ENCODE peak calls at places on chromosomes 1 and 21, in eight cellular contexts. N, A, X, I, P, C, T and Q are unnamed samples.

GRCh38 chr21:33401617-33401967 is 1.6 kb upstream of the IFNGR2 start:
- DNase-seq in N (no peak), A (no peak), X (no peak), I (no peak), P (no peak), C (peak; percentile 36), T (peak; percentile 83), Q (no peak)

GRCh38 chr1:180530501-180530900 is 28.1 kb upstream of the ACBD6 start:
- DNase-seq in N (no peak), A (no peak), X (peak; percentile 79), I (no peak), P (peak; percentile 38), C (peak; percentile 72), T (peak; percentile 91), Q (no peak)

GRCh38 chr1:104629589-104629988 is 879.9 kb downstream of the AMY1C start:
- DNase-seq in N (no peak), A (no peak), X (no peak), I (no peak), P (no peak), C (no peak), T (no peak), Q (no peak)

GRCh38 chr1:203607169-203607873 is 19.3 kb upstream of the ATP2B4 start:
- DNase-seq in N (no peak), A (no peak), X (peak; percentile 91), I (peak; percentile 41), P (peak; percentile 65), C (peak; percentile 94), T (peak; percentile 85), Q (peak; percentile 70)

GRCh38 chr1:50183734-50184133 is 75.0 kb downstream of the ELAVL4 start:
- DNase-seq in N (peak; percentile 21), A (no peak), X (no peak), I (no peak), P (no peak), C (no peak), T (no peak), Q (no peak)

GRCh38 chr1:150551784-150552691 is 2.8 kb downstream of the ADAMTSL4 start:
- DNase-seq in N (no peak), A (no peak), X (no peak), I (peak; percentile 82), P (peak; percentile 90), C (peak; percentile 82), T (peak; percentile 88), Q (peak; percentile 60)

GRCh38 chr1:222935239-222935900 is 120.5 kb downstream of the DISP1 start:
- DNase-seq in N (no peak), A (no peak), X (no peak), I (no peak), P (no peak), C (no peak), T (no peak), Q (no peak)

GRCh38 chr1:178023181-178023618 is 53.3 kb upstream of the SEC16B start:
- DNase-seq in N (no peak), A (no peak), X (no peak), I (no peak), P (no peak), C (peak; percentile 29), T (no peak), Q (no peak)

GRCh38 chr1:15177710-15178166 is 24.2 kb downstream of the TMEM51 start:
- DNase-seq in N (no peak), A (no peak), X (no peak), I (no peak), P (no peak), C (no peak), T (no peak), Q (no peak)

GRCh38 chr1:226083303-226084101 is 21.0 kb downstream of the H3-3A start:
- DNase-seq in N (peak; percentile 93), A (peak; percentile 65), X (no peak), I (peak; percentile 92), P (peak; percentile 98), C (peak; percentile 90), T (peak; percentile 69), Q (peak; percentile 87)

GRCh38 chr1:90881034-90881433 is 140.8 kb downstream of the ZNF644 start:
- DNase-seq in N (no peak), A (no peak), X (no peak), I (no peak), P (no peak), C (no peak), T (no peak), Q (no peak)

GRCh38 chr1:26536521-26536920 is 7.0 kb downstream of the RPS6KA1 start:
- DNase-seq in N (no peak), A (no peak), X (no peak), I (no peak), P (no peak), C (no peak), T (no peak), Q (no peak)

GRCh38 chr1:26539722-26540121 is 10.2 kb downstream of the RPS6KA1 start:
- DNase-seq in N (no peak), A (no peak), X (no peak), I (no peak), P (no peak), C (no peak), T (no peak), Q (no peak)

GRCh38 chr1:26536081-26536480 is 6.5 kb downstream of the RPS6KA1 start:
- DNase-seq in N (no peak), A (no peak), X (no peak), I (no peak), P (no peak), C (no peak), T (no peak), Q (no peak)

GRCh38 chr1:26538480-26539412 is 9.2 kb downstream of the RPS6KA1 start:
- DNase-seq in N (peak; percentile 65), A (no peak), X (no peak), I (no peak), P (peak; percentile 38), C (peak; percentile 63), T (peak; percentile 29), Q (peak; percentile 51)

GRCh38 chr1:26537951-26538352 is 8.4 kb downstream of the RPS6KA1 start:
- DNase-seq in N (peak; percentile 35), A (no peak), X (no peak), I (no peak), P (peak; percentile 54), C (peak; percentile 95), T (peak; percentile 9), Q (peak; percentile 38)
- TF ChIP-seq CTCF in N (no peak), A (peak; percentile 41), X (peak; percentile 31), I (no peak), P (no peak), C (peak; percentile 52), T (peak; percentile 27), Q (peak; percentile 7)

DNA sequence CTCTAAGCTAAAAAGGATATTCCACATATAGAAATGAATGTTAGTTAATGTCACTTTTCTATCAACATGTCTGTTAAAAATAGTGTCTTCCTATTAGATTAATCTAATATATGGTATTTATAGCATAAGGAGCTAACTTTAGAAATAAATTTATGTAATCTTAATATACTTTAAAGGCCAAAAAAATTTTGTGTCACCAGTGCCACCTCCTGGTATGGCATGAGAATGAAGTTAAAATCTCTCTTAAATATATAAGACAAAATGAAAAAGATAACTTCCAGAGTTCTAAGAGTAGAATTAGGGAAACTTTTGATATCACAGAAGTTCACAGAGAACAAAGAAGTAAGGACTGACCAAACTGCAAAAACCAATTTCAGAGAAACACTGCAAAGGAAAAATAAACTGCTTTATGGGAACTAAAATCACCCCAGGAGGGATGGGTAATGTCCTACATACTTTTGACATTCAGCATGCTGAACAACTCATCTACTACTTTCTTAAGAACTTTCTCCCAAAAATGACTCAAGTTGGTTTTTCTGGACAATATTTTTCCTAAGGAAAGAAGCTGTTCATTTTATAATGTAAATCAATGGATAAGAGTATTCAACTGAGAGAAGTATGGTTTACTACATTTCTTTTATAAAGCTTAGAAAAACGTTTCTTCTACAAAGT is 82.8 kb downstream of the TRIM33 start:
- DNase-seq in N (no peak), A (no peak), X (no peak), I (no peak), P (no peak), C (peak; percentile 38), T (peak; percentile 23), Q (no peak)
- TF ChIP-seq CTCF in N (no peak), A (peak; percentile 37), X (peak; percentile 38), I (peak; percentile 24), P (peak; percentile 36), C (peak; percentile 65), T (peak; percentile 60), Q (peak; percentile 43)

DNA sequence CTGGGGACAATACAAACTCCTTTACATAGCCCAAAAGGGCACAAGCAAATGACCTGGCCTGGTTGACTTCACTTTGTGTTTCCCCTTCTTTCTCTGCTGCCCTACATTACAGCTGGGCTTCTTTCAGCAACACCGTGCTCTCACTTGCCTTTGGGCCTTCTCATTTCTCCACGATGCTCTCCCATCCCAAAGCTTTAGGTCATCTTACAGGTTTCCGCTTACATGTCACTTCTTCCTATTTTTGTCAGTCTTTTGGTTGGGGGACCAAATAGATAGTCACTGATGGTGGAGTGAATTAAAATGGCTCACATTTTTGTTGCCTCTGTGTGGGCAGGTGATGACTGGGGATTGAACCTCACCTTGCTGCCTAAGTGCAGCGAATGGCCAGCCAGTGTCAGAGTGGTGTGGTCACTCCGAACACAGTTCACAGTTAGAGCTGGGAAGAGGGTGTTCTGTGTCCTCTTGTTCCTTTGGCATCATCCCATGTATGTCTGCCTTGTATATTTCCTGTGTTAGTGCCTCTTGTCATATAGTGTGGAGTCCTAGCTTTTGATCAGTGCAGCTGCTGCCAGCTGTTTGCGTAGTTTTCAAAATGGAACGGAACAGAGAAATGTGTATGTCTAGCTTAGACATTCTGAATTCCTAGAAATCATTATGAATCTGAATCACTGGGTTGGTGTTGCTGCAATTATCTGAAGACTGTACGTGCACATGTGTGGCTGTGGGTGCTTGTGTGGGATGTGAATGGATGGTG is 134.8 kb downstream of the NOS1AP start:
- DNase-seq in N (no peak), A (no peak), X (no peak), I (no peak), P (no peak), C (no peak), T (no peak), Q (no peak)
- TF ChIP-seq CTCF in N (no peak), A (no peak), X (no peak), I (no peak), P (no peak), C (no peak), T (no peak), Q (no peak)

GRCh38 chr1:13824626-13825025 is 124.6 kb downstream of the PRDM2 start:
- DNase-seq in N (no peak), A (no peak), X (no peak), I (no peak), P (no peak), C (no peak), T (no peak), Q (no peak)

GRCh38 chr1:13823936-13824335 is 123.9 kb downstream of the PRDM2 start:
- DNase-seq in N (no peak), A (no peak), X (no peak), I (no peak), P (no peak), C (no peak), T (no peak), Q (no peak)

GRCh38 chr1:13826591-13826990 is 126.6 kb downstream of the PRDM2 start:
- DNase-seq in N (no peak), A (no peak), X (no peak), I (no peak), P (no peak), C (no peak), T (no peak), Q (no peak)

GRCh38 chr1:13823126-13823880 is 123.3 kb downstream of the PRDM2 start:
- DNase-seq in N (no peak), A (no peak), X (no peak), I (no peak), P (no peak), C (no peak), T (no peak), Q (no peak)

DNA sequence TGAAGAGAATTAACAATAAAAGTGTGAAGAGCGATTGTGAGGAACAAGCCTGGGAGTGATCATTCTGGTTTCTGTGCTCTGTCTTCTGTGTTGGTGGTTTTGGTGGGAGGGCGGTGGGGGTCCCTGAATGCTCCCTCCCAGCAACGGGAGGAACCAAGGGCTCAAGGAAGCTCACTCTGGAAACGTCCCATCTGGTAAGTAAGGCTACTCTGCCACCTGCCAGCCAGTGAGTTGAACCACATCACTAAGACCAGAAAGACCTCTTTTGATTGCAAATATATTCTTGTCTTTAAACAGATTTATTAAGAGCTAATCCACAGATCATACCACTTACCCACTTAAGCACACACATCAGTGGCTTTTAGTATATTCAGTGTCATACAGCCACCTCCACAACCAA is 125.0 kb downstream of the PRDM2 start:
- DNase-seq in N (no peak), A (no peak), X (no peak), I (no peak), P (no peak), C (no peak), T (peak; percentile 12), Q (no peak)
- TF ChIP-seq CTCF in N (no peak), A (peak; percentile 13), X (no peak), I (no peak), P (no peak), C (peak; percentile 42), T (peak; percentile 39), Q (no peak)